ENCODE peak calls at places on chromosome 17, in six cellular contexts. B is neural progenitor cell, Q is SK-N-SH, I is PC-3, G is HCT116, W is MM.1S. N is an unnamed sample.

GRCh38 chr17:58375216-58375615 is 23.2 kb upstream of the SUPT4H1 start:
- DNase-seq in Q (no peak), B (no peak), I (no peak), W (no peak), G (no peak), N (no peak)

GRCh38 chr17:31510273-31511175 is 119.0 kb downstream of the RAB11FIP4 start:
- DNase-seq in I (no peak), B (no peak), G (no peak), W (no peak), Q (no peak), N (peak)

GRCh38 chr17:50790619-50791018 is 23.3 kb upstream of the ANKRD40CL start:
- DNase-seq in I (no peak), B (no peak), G (no peak), Q (no peak), W (no peak), N (no peak)

GRCh38 chr17:7873051-7873450 is 15.2 kb downstream of the CYB5D1 start:
- DNase-seq in G (no peak), B (peak), Q (no peak), I (no peak), W (no peak), N (no peak)

GRCh38 chr17:30957741-30958140 is 13.1 kb upstream of the RNF135 start:
- DNase-seq in G (no peak), Q (no peak), B (no peak), W (no peak), I (no peak), N (no peak)

GRCh38 chr17:2412561-2413021 is 11.7 kb upstream of the MNT start:
- DNase-seq in W (no peak), Q (peak), B (peak), G (no peak), I (no peak), N (peak)

GRCh38 chr17:1227917-1228751 is 42.1 kb upstream of the BHLHA9 start:
- DNase-seq in B (peak), W (no peak), I (no peak), Q (no peak), G (no peak), N (peak)

GRCh38 chr17:14014647-14015046 is 54.7 kb upstream of the COX10 start:
- DNase-seq in G (no peak), B (no peak), I (no peak), Q (no peak), W (no peak), N (peak)

GRCh38 chr17:46013502-46014165 is 14.6 kb downstream of the STH start:
- DNase-seq in W (no peak), G (no peak), I (peak), Q (peak), B (peak), N (peak)
- H3K9ac ChIP-seq in W (no peak), G (no peak), I (no peak), Q (no peak), B (no peak), N (no peak)

GRCh38 chr17:4709794-4710692 is at the start of gene ARRB2:
- DNase-seq in Q (peak), W (peak), B (peak), I (peak), G (peak), N (peak)

GRCh38 chr17:4708436-4708835 is 2.0 kb upstream of the ARRB2 start:
- DNase-seq in W (peak), G (no peak), Q (no peak), I (peak), B (peak), N (no peak)

GRCh38 chr17:4711671-4712111 is 1.3 kb downstream of the ARRB2 start:
- DNase-seq in I (no peak), B (no peak), W (no peak), Q (no peak), G (no peak), N (no peak)

GRCh38 chr17:4712526-4712925 is 2.1 kb downstream of the ARRB2 start:
- DNase-seq in B (no peak), W (no peak), I (no peak), Q (no peak), G (no peak), N (no peak)

DNA sequence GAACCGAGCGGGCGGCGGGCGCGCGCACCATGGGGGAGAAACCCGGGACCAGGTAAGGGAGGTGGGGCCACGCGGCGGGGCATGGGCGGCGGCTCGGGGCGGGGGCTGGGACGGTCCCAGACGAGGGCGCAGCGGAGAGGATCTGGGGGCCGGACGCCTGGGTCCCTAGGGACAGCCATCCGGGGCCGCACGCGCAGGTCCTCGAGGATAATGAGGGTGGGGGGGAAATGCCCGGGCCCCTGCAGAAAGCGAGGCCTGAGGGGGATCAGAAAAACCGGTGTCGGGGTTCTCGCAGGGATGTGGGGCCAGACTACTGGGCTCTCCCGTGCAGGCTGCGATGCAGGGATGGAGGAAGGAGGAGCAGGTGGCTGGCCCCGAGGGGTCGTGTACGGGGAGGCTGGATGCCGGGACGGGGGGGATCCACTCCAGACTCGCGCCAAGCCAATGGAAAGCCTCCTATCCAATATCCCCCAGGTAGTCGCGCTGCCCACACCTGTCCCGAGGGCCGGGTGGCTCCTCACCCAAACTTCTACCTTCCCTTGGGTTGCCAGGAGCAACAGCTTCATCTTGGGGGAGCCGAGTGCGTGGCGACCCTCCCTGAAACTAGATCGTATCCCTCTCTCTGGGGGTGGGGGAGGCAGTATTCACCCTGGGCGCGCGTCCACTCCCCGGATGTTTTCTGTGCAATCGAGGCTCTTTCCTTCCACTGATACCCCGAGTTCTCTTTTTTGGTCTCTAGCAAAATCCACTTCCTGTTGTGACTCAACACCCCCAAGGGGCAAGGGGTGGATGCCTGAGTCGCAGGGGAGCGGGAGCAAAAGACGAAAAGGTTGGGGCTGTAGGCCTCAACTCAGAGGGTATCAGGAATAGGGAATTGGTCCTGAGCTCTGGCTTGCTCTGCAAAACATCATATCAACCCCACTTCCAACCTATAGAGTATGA is 532 bp downstream of the ARRB2 start:
- DNase-seq in G (no peak), I (no peak), Q (peak), B (no peak), W (no peak), N (peak)
- TF ChIP-seq EZH2phosphoT487 in G (no peak), I (no peak), Q (no peak), B (no peak), W (no peak), N (no peak)

DNA sequence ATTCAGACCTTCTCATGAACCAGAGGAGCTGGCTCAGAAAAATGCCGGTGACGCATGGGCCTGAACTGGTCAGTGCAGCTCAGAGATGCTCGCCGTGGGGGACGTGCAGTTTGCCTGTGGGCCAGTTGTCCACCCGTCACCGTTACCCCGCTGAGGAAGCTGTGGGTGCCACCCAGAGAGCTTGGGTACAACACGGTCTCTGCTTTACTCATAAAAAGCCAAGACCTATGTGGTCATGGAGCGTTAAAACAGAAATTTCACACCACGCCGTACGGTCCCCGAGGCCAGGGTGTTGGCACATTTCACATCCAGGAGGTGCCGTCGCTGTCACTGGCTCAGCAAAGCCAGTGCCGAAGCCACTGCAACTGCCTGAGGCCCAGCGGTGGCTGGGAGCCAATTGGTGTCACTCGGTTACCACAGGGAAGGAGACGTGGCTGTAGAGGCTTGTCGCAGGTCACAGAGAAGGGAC is 120.9 kb downstream of the METRNL start:
- DNase-seq in B (no peak), G (no peak), W (peak), Q (no peak), I (peak), N (peak)
- H3K27ac ChIP-seq in B (no peak), G (no peak), W (peak), Q (no peak), I (peak), N (peak)

GRCh38 chr17:19005442-19005773 is 844 bp upstream of the FAM83G start:
- DNase-seq in W (no peak), B (no peak), I (no peak), Q (no peak), G (no peak), N (no peak)
- H3K9ac ChIP-seq in W (no peak), B (no peak), I (no peak), Q (no peak), G (peak), N (no peak)

GRCh38 chr17:72305472-72305871 is 184.7 kb downstream of the SOX9 start:
- DNase-seq in Q (no peak), I (no peak), B (no peak), W (no peak), G (no peak), N (peak)
- TF ChIP-seq EZH2phosphoT487 in Q (no peak), I (no peak), B (no peak), W (no peak), G (no peak), N (no peak)

GRCh38 chr17:46158323-46159296 is 34.6 kb downstream of the KANSL1 start:
- DNase-seq in G (no peak), W (no peak), B (no peak), Q (no peak), I (no peak), N (no peak)

GRCh38 chr17:46160169-46160568 is 33.1 kb downstream of the KANSL1 start:
- DNase-seq in I (no peak), B (no peak), W (no peak), Q (no peak), G (no peak), N (no peak)

GRCh38 chr17:46154151-46154816 is 38.9 kb downstream of the KANSL1 start:
- DNase-seq in Q (no peak), W (no peak), G (no peak), B (no peak), I (peak), N (peak)

GRCh38 chr17:46159686-46160085 is 33.5 kb downstream of the KANSL1 start:
- DNase-seq in I (no peak), Q (no peak), W (no peak), G (no peak), B (no peak), N (peak)

DNA sequence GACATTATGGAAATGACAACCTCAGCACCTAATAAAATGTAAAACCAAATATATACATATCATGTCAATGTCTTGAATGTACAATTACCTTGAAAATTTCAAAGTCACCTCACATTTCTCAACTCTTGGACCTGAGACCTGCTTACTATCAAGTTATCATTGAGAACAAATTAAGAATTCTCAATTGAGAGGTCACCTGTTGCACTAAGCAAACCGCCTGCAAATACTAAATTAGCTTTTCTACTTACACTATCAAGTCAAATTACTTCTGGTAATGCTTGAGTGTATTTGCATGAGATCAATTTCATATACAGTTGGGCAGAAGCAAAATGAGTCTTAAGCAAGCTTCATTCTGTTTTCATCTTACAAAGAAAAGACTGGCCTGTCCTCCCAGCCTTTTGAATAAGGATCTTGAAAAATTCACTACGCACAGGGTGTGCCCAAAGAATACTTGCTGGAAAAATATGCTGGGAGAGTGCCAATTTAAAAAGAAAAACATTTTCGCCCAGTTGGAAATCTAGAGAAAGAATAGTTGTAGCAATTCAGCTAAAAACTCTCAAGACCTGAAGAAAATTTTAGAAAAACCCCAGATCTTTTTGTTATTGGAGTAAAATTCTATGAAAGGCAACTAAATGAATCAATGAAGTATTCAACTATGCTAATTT is 35.7 kb downstream of the KANSL1 start:
- DNase-seq in G (no peak), B (no peak), Q (no peak), W (no peak), I (no peak), N (peak)
- H3K27ac ChIP-seq in G (no peak), B (peak), Q (no peak), W (no peak), I (no peak), N (peak)